ENCODE peak calls at places on chromosomes 1 and 21, in nine cellular contexts. J is H9, W is psoas muscle, G is pancreas, O is cardiac muscle cell, Z is hepatocyte, U is mammary epithelial cell, L is brain microvascular endothelial cell, F is colonic mucosa. A is an unnamed sample.

GRCh38 chr1:38454236-38454635 is 405.3 kb downstream of the RRAGC start:
- DNase-seq in J (no peak), W (no peak), G (no peak), O (no peak), Z (no peak), U (no peak), L (no peak), F (no peak), A (no peak)

GRCh38 chr1:181089017-181089776 is 697 bp downstream of the IER5 start:
- DNase-seq in J (no peak), W (peak; percentile 76), G (peak; percentile 87), O (no peak), Z (peak; percentile 63), U (no peak), L (no peak), F (no peak), A (peak; percentile 30)

GRCh38 chr1:182348916-182349747 is 42.5 kb downstream of the GLUL start:
- DNase-seq in J (no peak), W (peak; percentile 89), G (no peak), O (peak; percentile 18), Z (peak; percentile 21), U (no peak), L (peak; percentile 12), F (no peak), A (no peak)

GRCh38 chr1:159921700-159922498 is 3.4 kb downstream of the TAGLN2 start:
- DNase-seq in J (no peak), W (no peak), G (peak; percentile 63), O (peak; percentile 59), Z (no peak), U (no peak), L (no peak), F (no peak), A (no peak)

GRCh38 chr21:36104306-36105300 is 30.3 kb upstream of the CBR3 start:
- DNase-seq in J (peak; percentile 72), W (peak; percentile 72), G (no peak), O (peak; percentile 64), Z (peak; percentile 41), U (peak; percentile 59), L (peak; percentile 45), F (peak; percentile 45), A (peak; percentile 52)

GRCh38 chr1:155051342-155051776 is 243 bp downstream of the ADAM15 start:
- DNase-seq in J (no peak), W (no peak), G (no peak), O (no peak), Z (no peak), U (no peak), L (no peak), F (no peak), A (no peak)

GRCh38 chr1:185960377-185961151 is 226.4 kb downstream of the HMCN1 start:
- DNase-seq in J (no peak), W (peak; percentile 68), G (no peak), O (peak; percentile 72), Z (no peak), U (no peak), L (no peak), F (no peak), A (no peak)

GRCh38 chr1:244254467-244254866 is 197.2 kb downstream of the ADSS2 start:
- DNase-seq in J (no peak), W (peak; percentile 61), G (no peak), O (no peak), Z (no peak), U (no peak), L (no peak), F (peak; percentile 29), A (no peak)

GRCh38 chr1:94679336-94680007 is 137.9 kb upstream of the F3 start:
- DNase-seq in J (no peak), W (peak; percentile 89), G (no peak), O (peak; percentile 76), Z (no peak), U (no peak), L (no peak), F (no peak), A (no peak)

GRCh38 chr1:209641216-209642181 is 10.7 kb downstream of the LAMB3 start:
- DNase-seq in J (no peak), W (peak; percentile 92), G (peak; percentile 76), O (peak; percentile 89), Z (no peak), U (no peak), L (no peak), F (peak; percentile 68), A (no peak)

GRCh38 chr1:9443913-9444445 is 95.3 kb upstream of the SLC25A33 start:
- DNase-seq in J (no peak), W (peak; percentile 81), G (no peak), O (peak; percentile 47), Z (peak; percentile 83), U (peak; percentile 84), L (peak; percentile 43), F (no peak), A (no peak)
- H3K27ac ChIP-seq in J (no peak overlapping the region), W (peak overlapping the region; percentile 80), G (no peak overlapping the region), O (peak overlapping the region; percentile 81), Z (peak overlapping the region; percentile 95), U (peak overlapping the region; percentile 47), L (peak overlapping the region; percentile 1), F (no peak overlapping the region), A (no peak overlapping the region)

DNA sequence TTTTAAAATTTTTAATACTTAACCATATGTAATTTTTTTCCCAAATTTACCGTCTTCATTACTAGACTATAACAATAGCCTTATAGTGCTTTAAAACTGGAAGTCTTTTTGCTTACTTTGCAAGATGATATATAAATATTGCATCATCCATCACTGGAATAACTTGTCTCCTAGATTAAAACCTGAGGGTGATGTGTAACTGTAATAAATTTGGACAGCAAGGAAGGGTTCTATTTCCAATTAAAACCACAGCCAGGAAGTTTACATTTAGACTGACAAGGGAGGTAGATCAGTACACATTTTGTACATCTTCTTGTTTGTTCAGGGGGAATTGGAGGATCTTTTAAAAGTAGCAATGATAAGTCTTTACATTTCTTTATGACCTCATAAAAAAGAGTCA is 21.9 kb downstream of the NTNG1 start:
- DNase-seq in J (no peak), W (no peak), G (no peak), O (no peak), Z (no peak), U (peak; percentile 9), L (no peak), F (no peak), A (no peak)
- H3K27ac ChIP-seq in J (no peak overlapping the region), W (no peak overlapping the region), G (no peak overlapping the region), O (no peak overlapping the region), Z (no peak overlapping the region), U (no peak overlapping the region), L (no peak overlapping the region), F (no peak overlapping the region), A (no peak overlapping the region)

GRCh38 chr1:241822846-241823245 is 25.2 kb upstream of the EXO1 start:
- DNase-seq in J (no peak), W (no peak), G (no peak), O (no peak), Z (no peak), U (no peak), L (no peak), F (no peak), A (no peak)
- H3K27ac ChIP-seq in J (no peak overlapping the region), W (no peak overlapping the region), G (no peak overlapping the region), O (no peak overlapping the region), Z (no peak overlapping the region), U (no peak overlapping the region), L (no peak overlapping the region), F (no peak overlapping the region), A (no peak overlapping the region)

DNA sequence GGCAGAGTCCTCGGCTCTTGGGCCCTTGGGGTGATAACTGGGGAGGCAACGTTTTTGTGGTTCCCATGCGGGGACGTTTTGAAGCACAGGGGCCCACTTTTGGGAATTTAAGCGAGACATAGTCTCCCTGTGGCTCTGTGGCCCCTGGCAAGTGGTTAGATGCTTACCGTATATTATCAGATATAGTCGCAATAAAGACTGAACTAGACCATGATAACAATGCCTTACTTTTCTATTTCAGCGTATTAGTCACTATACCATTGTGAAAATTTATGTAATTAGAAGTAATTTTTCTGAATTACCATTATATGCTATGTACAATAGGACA is 538 bp upstream of the RCAN1 start:
- DNase-seq in J (no peak), W (no peak), G (no peak), O (no peak), Z (no peak), U (no peak), L (no peak), F (no peak), A (no peak)
- H3K27ac ChIP-seq in J (no peak overlapping the region), W (peak overlapping the region; percentile 83), G (peak overlapping the region; percentile 76), O (peak overlapping the region; percentile 66), Z (no peak overlapping the region), U (no peak overlapping the region), L (no peak overlapping the region), F (peak overlapping the region; percentile 70), A (peak overlapping the region; percentile 55)

DNA sequence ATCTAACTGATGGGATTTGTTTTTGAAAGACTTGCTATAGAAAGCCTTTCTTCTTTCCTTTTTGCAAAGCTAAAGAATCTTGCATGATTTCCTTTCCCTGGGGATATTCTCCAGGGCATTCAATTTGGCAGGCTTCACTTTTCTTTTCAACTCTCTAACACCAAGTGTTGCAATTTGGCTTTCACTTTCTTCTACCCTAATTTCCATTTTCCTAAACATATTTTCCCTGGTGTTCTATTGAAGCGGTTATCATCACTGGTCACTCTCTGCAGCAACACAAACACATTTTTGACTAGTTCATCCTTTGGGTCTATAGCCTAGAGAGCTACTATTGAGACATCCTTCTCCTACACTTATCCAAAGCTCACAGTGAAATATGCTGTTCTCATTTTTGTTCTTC is 424.5 kb downstream of the NEGR1 start:
- DNase-seq in J (no peak), W (no peak), G (no peak), O (peak; percentile 61), Z (no peak), U (no peak), L (no peak), F (no peak), A (no peak)
- H3K27ac ChIP-seq in J (no peak overlapping the region), W (no peak overlapping the region), G (no peak overlapping the region), O (no peak overlapping the region), Z (no peak overlapping the region), U (no peak overlapping the region), L (no peak overlapping the region), F (no peak overlapping the region), A (no peak overlapping the region)

DNA sequence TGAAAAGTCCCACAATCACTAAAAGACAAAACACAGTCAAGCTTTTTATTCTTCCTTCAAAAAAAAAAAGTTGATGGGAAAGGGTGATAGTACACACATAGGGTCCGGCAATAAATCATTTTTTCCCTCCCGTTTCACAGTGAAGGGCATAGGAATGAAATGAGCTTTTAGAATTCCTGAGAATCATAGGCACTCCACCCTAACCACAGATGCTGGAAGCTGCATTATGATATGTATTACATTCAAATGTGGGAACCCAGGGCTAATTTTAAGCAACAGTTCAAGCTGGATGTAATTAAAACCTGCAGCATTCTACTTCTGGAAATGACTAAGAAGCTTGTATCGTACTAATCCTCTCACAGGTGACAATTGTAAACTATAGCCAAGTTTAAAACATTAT is 75.7 kb upstream of the KCNJ15 start:
- DNase-seq in J (no peak), W (no peak), G (no peak), O (no peak), Z (no peak), U (no peak), L (no peak), F (no peak), A (no peak)
- H3K27ac ChIP-seq in J (no peak overlapping the region), W (no peak overlapping the region), G (no peak overlapping the region), O (no peak overlapping the region), Z (no peak overlapping the region), U (no peak overlapping the region), L (no peak overlapping the region), F (no peak overlapping the region), A (no peak overlapping the region)

A was measured in CD4-positive, alpha-beta T cell.